ENCODE peak calls at places on chromosomes 3 and 15, in four cellular contexts. J is midbrain; E is activated CD4-positive, alpha-beta memory T cell treated with anti-CD3 and anti-CD28 coated beads, Interleukin-2, amount 10 ng/mL, durations not matched to agents 7 days and 5 days; O is activated CD8-positive, alpha-beta memory T cell treated with anti-CD3 and anti-CD28 coated beads for 24 hours. M is an unnamed sample.
A peak's percentile ranks its signal among the peaks of the same experiment; 100 is the strongest.

GRCh38 chr15:95287774-95288173 is 1042.7 kb upstream of the NR2F2 start:
- DNase-seq in J (no peak), E (no peak), O (no peak), M (no peak)

GRCh38 chr15:33553157-33553556 is 242.4 kb downstream of the RYR3 start:
- DNase-seq in J (no peak), E (no peak), O (no peak), M (no peak)

GRCh38 chr3:71195492-71195891 is 388.0 kb downstream of the FOXP1 start:
- DNase-seq in J (no peak), E (no peak), O (no peak), M (no peak)

GRCh38 chr3:193906849-193907410 is 229.0 kb upstream of the HES1 start:
- DNase-seq in J (no peak), E (no peak), O (no peak), M (no peak)

GRCh38 chr15:65054333-65055200 is 9.4 kb downstream of the SLC51B start:
- DNase-seq in J (peak; percentile 67), E (peak; percentile 66), O (peak; percentile 77), M (peak; percentile 91)

GRCh38 chr15:29685156-29686078 is 136.9 kb downstream of the TJP1 start:
- DNase-seq in J (no peak), E (no peak), O (peak; percentile 41), M (no peak)

GRCh38 chr3:123780656-123781055 is 103.5 kb downstream of the MYLK start:
- DNase-seq in J (no peak), E (no peak), O (no peak), M (no peak)

GRCh38 chr3:66390013-66390412 is 110.8 kb downstream of the LRIG1 start:
- DNase-seq in J (no peak), E (no peak), O (no peak), M (no peak)

GRCh38 chr3:56921573-56922571 is 120.1 kb upstream of the ARHGEF3 start:
- DNase-seq in J (no peak), E (peak; percentile 55), O (no peak), M (no peak)

M was measured in osteocyte.